ENCODE peak calls at places on chromosomes 7 and 10, in five cellular contexts. One of them, this sample, is unnamed.

GRCh38 chr7:28724563-28724962 is 233.6 kb downstream of the TRIL start:
- DNase-seq in AG04450: no peak
- DNase-seq in GM23338: no peak
- DNase-seq in stomach: no peak
- DNase-seq in BJ: no peak
- DNase-seq in this sample: no peak

GRCh38 chr7:64880322-64881297 is 22.5 kb upstream of the ZNF273 start:
- DNase-seq in AG04450: no peak
- DNase-seq in GM23338: no peak
- DNase-seq in stomach: peak
- DNase-seq in BJ: no peak
- DNase-seq in this sample: no peak

GRCh38 chr10:127919418-127920191 is 12.7 kb downstream of the PTPRE start:
- DNase-seq in AG04450: no peak
- DNase-seq in GM23338: peak
- DNase-seq in stomach: no peak
- DNase-seq in BJ: no peak
- DNase-seq in this sample: no peak

GRCh38 chr10:106920538-106920937 is 244.0 kb downstream of the SORCS1 start:
- DNase-seq in AG04450: no peak
- DNase-seq in GM23338: no peak
- DNase-seq in stomach: no peak
- DNase-seq in BJ: no peak
- DNase-seq in this sample: no peak

GRCh38 chr7:148866362-148866761 is 17.7 kb downstream of the EZH2 start:
- DNase-seq in AG04450: no peak
- DNase-seq in GM23338: no peak
- DNase-seq in stomach: no peak
- DNase-seq in BJ: no peak
- DNase-seq in this sample: no peak

GRCh38 chr10:120508393-120508792 is 51.4 kb downstream of the PLPP4 start:
- DNase-seq in AG04450: no peak
- DNase-seq in GM23338: no peak
- DNase-seq in stomach: no peak
- DNase-seq in BJ: no peak
- DNase-seq in this sample: no peak

GRCh38 chr7:95723583-95724180 is 48.7 kb upstream of the DYNC1I1 start:
- DNase-seq in AG04450: no peak
- DNase-seq in GM23338: peak
- DNase-seq in stomach: no peak
- DNase-seq in BJ: peak
- DNase-seq in this sample: no peak

GRCh38 chr10:128130051-128130450 is 3.8 kb upstream of the MKI67 start:
- DNase-seq in AG04450: no peak
- DNase-seq in GM23338: no peak
- DNase-seq in stomach: no peak
- DNase-seq in BJ: no peak
- DNase-seq in this sample: no peak

GRCh38 chr7:97595439-97595838 is 136.4 kb upstream of the TAC1 start:
- DNase-seq in AG04450: no peak
- DNase-seq in GM23338: no peak
- DNase-seq in stomach: no peak
- DNase-seq in BJ: no peak
- DNase-seq in this sample: no peak

GRCh38 chr10:17756557-17757208 is 4.7 kb downstream of the TMEM236 start:
- DNase-seq in AG04450: no peak
- DNase-seq in GM23338: no peak
- DNase-seq in stomach: peak
- DNase-seq in BJ: no peak
- DNase-seq in this sample: no peak

GRCh38 chr10:72831696-72832355 is 61.7 kb upstream of the OIT3 start:
- DNase-seq in AG04450: no peak
- DNase-seq in GM23338: no peak
- DNase-seq in stomach: no peak
- DNase-seq in BJ: no peak
- DNase-seq in this sample: no peak

GRCh38 chr7:104124469-104124868 is 83.3 kb downstream of the ORC5 start:
- DNase-seq in AG04450: no peak
- DNase-seq in GM23338: no peak
- DNase-seq in stomach: no peak
- DNase-seq in BJ: no peak
- DNase-seq in this sample: no peak

GRCh38 chr7:80392229-80393169 is 119.4 kb downstream of the GNAT3 start:
- DNase-seq in AG04450: no peak
- DNase-seq in GM23338: no peak
- DNase-seq in stomach: no peak
- DNase-seq in BJ: no peak
- DNase-seq in this sample: no peak

GRCh38 chr10:25820496-25821415 is 113.3 kb upstream of the MYO3A start:
- DNase-seq in AG04450: no peak
- DNase-seq in GM23338: no peak
- DNase-seq in stomach: no peak
- DNase-seq in BJ: no peak
- DNase-seq in this sample: no peak

GRCh38 chr10:92074126-92074887 is 150.7 kb downstream of the BTAF1 start:
- DNase-seq in AG04450: no peak
- DNase-seq in GM23338: no peak
- DNase-seq in stomach: no peak
- DNase-seq in BJ: no peak
- DNase-seq in this sample: no peak

GRCh38 chr7:151595702-151596340 is 76.1 kb upstream of the RHEB start:
- DNase-seq in AG04450: no peak
- DNase-seq in GM23338: no peak
- DNase-seq in stomach: no peak
- DNase-seq in BJ: no peak
- DNase-seq in this sample: peak

GRCh38 chr7:130921391-130922180 is 187.6 kb upstream of the KLF14 start:
- DNase-seq in AG04450: peak
- DNase-seq in GM23338: peak
- DNase-seq in stomach: peak
- DNase-seq in BJ: peak
- DNase-seq in this sample: peak

GRCh38 chr7:130942211-130942964 is 208.4 kb upstream of the KLF14 start:
- DNase-seq in AG04450: no peak
- DNase-seq in GM23338: no peak
- DNase-seq in stomach: peak
- DNase-seq in BJ: no peak
- DNase-seq in this sample: no peak

GRCh38 chr7:87231715-87232114 is 12.2 kb upstream of the TMEM243 start:
- DNase-seq in AG04450: no peak
- DNase-seq in GM23338: no peak
- DNase-seq in stomach: no peak
- DNase-seq in BJ: no peak
- DNase-seq in this sample: no peak

GRCh38 chr10:58818889-58819288 is 306.2 kb downstream of the BICC1 start:
- DNase-seq in AG04450: peak
- DNase-seq in GM23338: no peak
- DNase-seq in stomach: no peak
- DNase-seq in BJ: no peak
- DNase-seq in this sample: no peak

GRCh38 chr7:101362334-101363195 is at the start of gene COL26A1:
- DNase-seq in AG04450: no peak
- DNase-seq in GM23338: peak
- DNase-seq in stomach: peak
- DNase-seq in BJ: no peak
- DNase-seq in this sample: no peak

GRCh38 chr7:149626972-149627371 is 129.4 kb upstream of the ZNF746 start:
- DNase-seq in AG04450: no peak
- DNase-seq in GM23338: peak
- DNase-seq in stomach: no peak
- DNase-seq in BJ: no peak
- DNase-seq in this sample: no peak

GRCh38 chr10:12237265-12238220 is 41.6 kb downstream of the CDC123 start:
- DNase-seq in AG04450: no peak
- DNase-seq in GM23338: no peak
- DNase-seq in stomach: no peak
- DNase-seq in BJ: no peak
- DNase-seq in this sample: no peak

GRCh38 chr10:113045155-113046055 is 95.4 kb downstream of the TCF7L2 start:
- DNase-seq in AG04450: peak
- DNase-seq in GM23338: no peak
- DNase-seq in stomach: no peak
- DNase-seq in BJ: peak
- DNase-seq in this sample: no peak

GRCh38 chr10:125608474-125608873 is 74.5 kb downstream of the TEX36 start:
- DNase-seq in AG04450: no peak
- DNase-seq in GM23338: no peak
- DNase-seq in stomach: no peak
- DNase-seq in BJ: no peak
- DNase-seq in this sample: peak

GRCh38 chr10:96850825-96851224 is 18.7 kb downstream of the LCOR start:
- DNase-seq in AG04450: peak
- DNase-seq in GM23338: no peak
- DNase-seq in stomach: no peak
- DNase-seq in BJ: peak
- DNase-seq in this sample: no peak

GRCh38 chr7:99953649-99954048 is 22.2 kb downstream of the AZGP1 start:
- DNase-seq in AG04450: no peak
- DNase-seq in GM23338: no peak
- DNase-seq in stomach: no peak
- DNase-seq in BJ: peak
- DNase-seq in this sample: no peak

GRCh38 chr7:24755096-24755495 is 2.2 kb downstream of the GSDME start:
- DNase-seq in AG04450: no peak
- DNase-seq in GM23338: no peak
- DNase-seq in stomach: no peak
- DNase-seq in BJ: no peak
- DNase-seq in this sample: no peak
- H3K4me3 ChIP-seq in AG04450: no peak
- H3K4me3 ChIP-seq in GM23338: no peak
- H3K4me3 ChIP-seq in stomach: no peak
- H3K4me3 ChIP-seq in BJ: no peak
- H3K4me3 ChIP-seq in this sample: no peak

GRCh38 chr10:103855424-103855823 is at the start of gene SH3PXD2A:
- DNase-seq in AG04450: no peak
- DNase-seq in GM23338: peak
- DNase-seq in stomach: no peak
- DNase-seq in BJ: no peak
- DNase-seq in this sample: no peak
- TF ChIP-seq CTCF in AG04450: no peak
- TF ChIP-seq CTCF in GM23338: no peak
- TF ChIP-seq CTCF in stomach: peak
- TF ChIP-seq CTCF in BJ: no peak
- TF ChIP-seq CTCF in this sample: no peak

GRCh38 chr10:75404023-75404334 is 2.4 kb upstream of the ZNF503 start:
- DNase-seq in AG04450: no peak
- DNase-seq in GM23338: no peak
- DNase-seq in stomach: no peak
- DNase-seq in BJ: no peak
- DNase-seq in this sample: no peak
- H3K4me3 ChIP-seq in AG04450: peak
- H3K4me3 ChIP-seq in GM23338: peak
- H3K4me3 ChIP-seq in stomach: peak
- H3K4me3 ChIP-seq in BJ: peak
- H3K4me3 ChIP-seq in this sample: peak

GRCh38 chr7:128217972-128218652 is 23.0 kb upstream of the LEP start:
- DNase-seq in AG04450: no peak
- DNase-seq in GM23338: peak
- DNase-seq in stomach: no peak
- DNase-seq in BJ: no peak
- DNase-seq in this sample: no peak
- TF ChIP-seq CTCF in AG04450: peak
- TF ChIP-seq CTCF in GM23338: peak
- TF ChIP-seq CTCF in stomach: no peak
- TF ChIP-seq CTCF in BJ: no peak
- TF ChIP-seq CTCF in this sample: no peak

DNA sequence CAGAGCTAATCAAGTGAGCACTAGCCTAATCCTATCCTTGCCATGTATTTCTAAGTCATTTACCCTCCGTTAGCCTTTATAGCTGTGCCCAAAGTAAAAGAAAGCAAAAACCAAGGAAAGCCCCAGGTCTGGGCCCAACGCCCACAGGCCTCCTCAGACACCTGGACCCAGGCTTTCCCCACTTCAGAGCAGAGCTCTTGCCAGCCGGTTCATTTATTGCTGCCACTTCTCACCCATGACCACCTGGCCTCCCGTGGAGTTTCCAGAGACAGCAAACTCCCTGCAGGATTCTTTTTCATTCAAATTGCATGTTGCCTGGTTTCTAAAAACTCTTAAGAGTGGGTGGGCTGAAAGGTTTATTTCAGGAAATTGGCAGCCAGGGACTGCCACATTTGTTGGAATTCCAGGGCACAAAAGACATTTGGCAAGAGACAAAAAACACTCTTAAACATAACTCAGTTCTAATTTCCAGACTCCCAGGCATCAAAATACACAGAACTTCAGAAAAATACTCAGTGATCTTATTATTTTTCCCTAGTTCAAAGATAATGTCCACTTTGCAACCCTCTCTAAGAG is 4.7 kb downstream of the VOPP1 start:
- DNase-seq in AG04450: no peak
- DNase-seq in GM23338: no peak
- DNase-seq in stomach: no peak
- DNase-seq in BJ: no peak
- DNase-seq in this sample: no peak
- H3K4me3 ChIP-seq in AG04450: no peak
- H3K4me3 ChIP-seq in GM23338: peak
- H3K4me3 ChIP-seq in stomach: no peak
- H3K4me3 ChIP-seq in BJ: no peak
- H3K4me3 ChIP-seq in this sample: no peak

GRCh38 chr7:37732253-37732652 is 48.7 kb downstream of the GPR141 start:
- DNase-seq in AG04450: no peak
- DNase-seq in GM23338: peak
- DNase-seq in stomach: no peak
- DNase-seq in BJ: no peak
- DNase-seq in this sample: no peak
- TF ChIP-seq CTCF in AG04450: no peak
- TF ChIP-seq CTCF in GM23338: peak
- TF ChIP-seq CTCF in stomach: no peak
- TF ChIP-seq CTCF in BJ: no peak
- TF ChIP-seq CTCF in this sample: no peak

DNA sequence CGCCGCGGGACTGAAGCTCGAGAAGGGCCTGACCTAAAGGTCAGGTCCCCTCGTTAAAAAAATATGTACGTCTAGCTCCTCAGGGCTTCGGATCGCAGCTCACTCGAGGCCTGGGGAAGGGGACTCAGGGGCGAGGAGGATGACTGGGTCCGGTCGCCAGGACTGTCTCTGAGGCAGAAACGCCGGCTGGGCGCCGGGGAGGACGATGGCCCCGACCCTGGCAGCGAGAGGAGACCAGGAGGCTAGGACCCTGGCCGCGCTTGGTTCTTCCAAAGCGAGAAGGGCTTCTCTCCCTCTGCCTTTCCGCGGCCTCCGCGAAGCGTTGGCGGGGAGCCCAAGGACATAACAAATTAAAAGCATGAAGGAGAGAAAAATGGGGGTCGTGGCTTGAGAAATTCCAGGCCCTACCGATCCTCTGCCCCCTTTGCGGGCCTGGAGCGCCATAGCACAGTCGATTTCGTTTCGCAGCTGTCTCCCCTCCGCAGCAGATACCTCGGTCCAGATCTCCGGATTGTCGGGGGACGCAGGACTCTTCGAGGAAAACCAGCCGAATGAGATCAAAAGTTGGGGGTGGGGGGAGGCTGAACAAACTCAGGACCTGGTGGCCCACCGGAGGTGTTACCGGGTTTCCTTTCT is 3.1 kb downstream of the NKX2-3 start:
- DNase-seq in AG04450: no peak
- DNase-seq in GM23338: peak
- DNase-seq in stomach: no peak
- DNase-seq in BJ: no peak
- DNase-seq in this sample: no peak
- H3K4me3 ChIP-seq in AG04450: no peak
- H3K4me3 ChIP-seq in GM23338: peak
- H3K4me3 ChIP-seq in stomach: peak
- H3K4me3 ChIP-seq in BJ: no peak
- H3K4me3 ChIP-seq in this sample: peak

This sample was measured in coronary artery.